ENCODE peak calls at places on chromosomes 6 and 20, in nine cellular contexts. B, J, N, T, S, U, D, R and V are unnamed samples.

GRCh38 chr6:141463237-141463977 is 669.3 kb upstream of the GJE1 start:
- DNase-seq in D (no peak), U (no peak), N (no peak), S (no peak), T (no peak), R (no peak), J (peak), B (no peak), V (no peak)

GRCh38 chr20:11373391-11373790 is 544.3 kb upstream of the BTBD3 start:
- DNase-seq in B (no peak), R (no peak), J (peak), D (no peak), S (no peak), N (no peak), T (no peak), U (no peak), V (no peak)

GRCh38 chr6:106750146-106750900 is 120.9 kb downstream of the QRSL1 start:
- DNase-seq in R (no peak), U (no peak), J (no peak), S (no peak), T (no peak), N (no peak), D (no peak), B (no peak), V (no peak)

GRCh38 chr20:14604143-14604542 is 266.7 kb upstream of the FLRT3 start:
- DNase-seq in T (no peak), R (no peak), B (no peak), J (no peak), D (no peak), N (no peak), S (no peak), U (no peak), V (no peak)

GRCh38 chr6:156509496-156509895 is 267.7 kb upstream of the ARID1B start:
- DNase-seq in S (no peak), B (no peak), J (no peak), U (no peak), D (no peak), T (no peak), N (no peak), R (no peak), V (no peak)

GRCh38 chr20:39939241-39939865 is 749.7 kb downstream of the MAFB start:
- DNase-seq in D (no peak), T (no peak), R (no peak), B (no peak), U (no peak), N (no peak), J (peak), S (no peak), V (no peak)

GRCh38 chr6:17503051-17503450 is 97.1 kb upstream of the FAM8A1 start:
- DNase-seq in U (no peak), S (no peak), R (no peak), B (no peak), J (no peak), N (no peak), T (no peak), D (no peak), V (no peak)

GRCh38 chr20:54794874-54795273 is 319.5 kb downstream of the DOK5 start:
- DNase-seq in N (no peak), U (no peak), D (no peak), R (no peak), J (no peak), T (no peak), S (no peak), B (no peak), V (no peak)

GRCh38 chr20:44040202-44040915 is 125.7 kb downstream of the TOX2 start:
- DNase-seq in D (no peak), J (no peak), S (no peak), B (no peak), N (no peak), U (no peak), T (no peak), R (no peak), V (no peak)

GRCh38 chr6:119112856-119113530 is 34.5 kb upstream of the FAM184A start:
- DNase-seq in T (no peak), S (no peak), B (no peak), U (no peak), N (no peak), R (no peak), D (no peak), J (no peak), V (no peak)

GRCh38 chr6:121932071-121933009 is 467.1 kb upstream of the HSF2 start:
- DNase-seq in U (no peak), B (no peak), D (peak), R (no peak), T (no peak), S (peak), J (peak), N (peak), V (no peak)

GRCh38 chr6:137044366-137045220 is at the start of gene IL20RA:
- DNase-seq in B (no peak), T (peak), R (peak), J (peak), S (no peak), D (no peak), U (no peak), N (no peak), V (peak)

GRCh38 chr20:44646641-44647274 is 4.7 kb downstream of the ADA start:
- DNase-seq in T (peak), B (no peak), R (no peak), U (no peak), J (peak), D (no peak), S (no peak), N (peak), V (no peak)

GRCh38 chr6:145247677-145248419 is 487.5 kb downstream of the EPM2A start:
- DNase-seq in T (no peak), J (peak), S (no peak), N (peak), B (no peak), U (no peak), R (no peak), D (no peak), V (no peak)

GRCh38 chr20:38143646-38144554 is 21.2 kb downstream of the TGM2 start:
- DNase-seq in R (no peak), U (peak), J (peak), T (peak), S (no peak), N (peak), B (no peak), D (peak), V (no peak)

GRCh38 chr6:27479319-27480182 is 6.6 kb upstream of the ZNF184 start:
- DNase-seq in B (peak), S (peak), D (peak), R (peak), J (peak), T (peak), U (peak), N (peak), V (peak)

GRCh38 chr6:113644861-113645575 is 212.1 kb upstream of the MARCKS start:
- DNase-seq in N (no peak), J (peak), B (no peak), U (no peak), S (no peak), T (no peak), R (no peak), D (peak), V (no peak)

GRCh38 chr6:129659167-129659566 is 50.8 kb downstream of the ARHGAP18 start:
- DNase-seq in N (no peak), J (no peak), U (no peak), T (no peak), S (no peak), B (no peak), D (no peak), R (no peak), V (no peak)

GRCh38 chr20:1323256-1323655 is 5.7 kb downstream of the SDCBP2 start:
- DNase-seq in R (no peak), U (no peak), D (no peak), J (no peak), S (no peak), N (no peak), B (no peak), T (no peak), V (no peak)

GRCh38 chr6:43054206-43054943 is 724 bp upstream of the CUL7 start:
- DNase-seq in D (no peak), R (no peak), S (no peak), J (peak), N (no peak), T (no peak), B (no peak), U (no peak), V (no peak)

GRCh38 chr6:144006731-144007454 is 1.2 kb downstream of the PLAGL1 start:
- DNase-seq in B (no peak), D (no peak), R (no peak), N (peak), J (peak), S (no peak), U (no peak), T (peak), V (no peak)

GRCh38 chr6:151276112-151276745 is 36.5 kb downstream of the AKAP12 start:
- DNase-seq in T (no peak), S (no peak), J (peak), B (no peak), U (no peak), D (no peak), N (peak), R (no peak), V (no peak)

GRCh38 chr6:107911711-107912110 is 46.3 kb downstream of the SEC63 start:
- DNase-seq in R (no peak), D (no peak), T (no peak), N (no peak), U (no peak), B (no peak), S (no peak), J (no peak), V (no peak)

GRCh38 chr20:5621305-5621704 is 128.9 kb upstream of the SHLD1 start:
- DNase-seq in D (no peak), T (no peak), S (no peak), B (no peak), N (no peak), R (no peak), J (peak), U (peak), V (peak)

GRCh38 chr6:46628498-46628897 is 24.1 kb downstream of the CYP39A1 start:
- DNase-seq in D (no peak), B (no peak), T (no peak), U (no peak), R (no peak), J (no peak), N (no peak), S (no peak), V (no peak)

GRCh38 chr6:113065606-113066005 is 718.5 kb downstream of the RFPL4B start:
- DNase-seq in S (no peak), T (no peak), D (peak), U (no peak), J (peak), N (no peak), B (no peak), R (no peak), V (no peak)

GRCh38 chr20:11101243-11101642 is 427.4 kb upstream of the JAG1 start:
- DNase-seq in N (no peak), B (no peak), U (no peak), T (no peak), S (no peak), J (peak), R (no peak), D (no peak), V (no peak)

DNA sequence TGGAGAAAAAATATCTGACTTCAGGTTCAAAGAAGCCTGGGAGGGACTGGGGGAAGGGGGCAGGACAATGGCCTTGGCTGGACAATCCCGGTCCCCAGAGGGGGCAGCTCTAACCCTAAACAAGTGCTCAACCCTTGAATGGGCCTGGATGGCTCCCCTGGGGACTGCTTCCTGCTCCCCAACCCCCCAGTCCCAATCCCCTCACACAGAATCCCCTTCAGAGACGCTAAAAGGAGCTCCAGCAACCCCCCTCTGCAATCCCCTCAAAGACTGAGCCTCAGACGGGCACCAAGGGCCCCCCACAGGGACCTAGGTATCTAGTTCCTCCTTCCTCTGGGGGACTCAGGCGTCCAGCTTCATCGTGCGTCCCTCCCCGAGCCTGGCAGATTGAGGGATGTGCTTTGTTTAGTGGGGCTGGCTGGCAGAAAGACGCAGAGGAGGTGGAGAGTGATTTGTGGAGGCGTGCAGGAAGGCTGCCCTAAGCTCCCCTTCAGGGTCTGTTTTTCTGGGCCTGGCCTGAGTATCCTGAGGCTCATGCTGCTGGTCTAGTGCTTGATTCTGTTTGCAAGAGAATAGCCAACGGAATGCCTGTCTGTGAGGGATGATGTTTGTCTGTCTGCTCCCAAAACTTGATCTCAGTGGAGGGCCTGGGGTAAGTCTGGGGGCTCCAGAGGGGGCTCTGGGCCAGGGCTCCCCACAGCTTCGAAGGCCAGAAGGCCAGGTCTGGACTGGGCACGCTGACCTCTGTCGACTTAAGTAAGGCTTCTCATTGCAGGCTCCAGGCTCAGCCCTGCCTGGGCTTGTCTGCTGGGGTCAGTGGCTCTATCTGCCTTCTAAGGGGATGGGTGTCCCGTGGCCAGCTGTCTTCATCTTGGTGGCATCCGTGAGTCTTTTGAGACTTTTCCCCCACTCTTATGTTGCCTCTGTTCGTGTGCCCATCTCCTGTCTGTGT is 1.7 kb upstream of the POU5F1 start:
- DNase-seq in J (no peak), T (no peak), U (peak), R (no peak), D (no peak), N (no peak), S (no peak), B (no peak), V (no peak)
- H3K27ac ChIP-seq in J (no peak), T (no peak), U (no peak), R (no peak), D (no peak), N (no peak), S (no peak), B (no peak), V (no peak)

DNA sequence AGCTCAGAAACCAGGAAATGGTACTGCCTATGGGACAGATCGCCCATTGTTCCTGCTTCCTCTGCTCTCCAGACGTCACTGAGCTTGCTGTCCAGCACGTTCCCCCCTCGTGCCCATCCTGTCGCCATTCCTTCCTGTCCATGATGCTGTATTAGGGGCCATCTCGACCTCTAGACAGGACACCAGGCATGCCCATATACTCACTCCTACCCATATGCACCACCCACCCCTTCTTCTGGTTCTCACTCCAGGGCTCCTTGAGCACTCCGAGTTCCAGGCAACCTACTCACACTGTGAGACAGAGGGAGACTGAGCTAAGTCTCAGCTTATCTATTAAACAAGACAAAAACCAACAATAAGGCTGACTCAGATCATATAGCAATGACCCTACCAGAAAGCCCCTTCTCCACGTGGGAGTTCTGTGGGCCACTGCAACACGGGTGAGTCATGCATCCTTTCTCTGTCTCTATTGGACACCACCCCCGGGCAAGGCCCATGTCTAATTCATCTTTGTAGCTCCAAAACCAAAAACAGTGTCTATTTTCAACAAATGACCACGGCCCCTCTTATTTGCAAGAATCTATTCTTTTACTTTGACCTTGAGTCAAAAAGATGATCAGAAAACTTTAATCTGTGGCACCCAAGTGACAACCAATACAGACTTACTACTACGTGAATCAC is 65.7 kb downstream of the PSMG4 start:
- DNase-seq in R (no peak), U (peak), D (peak), J (peak), T (no peak), N (peak), S (no peak), B (no peak), V (no peak)
- H3K27ac ChIP-seq in R (no peak), U (peak), D (no peak), J (no peak), T (peak), N (peak), S (peak), B (no peak), V (peak)

DNA sequence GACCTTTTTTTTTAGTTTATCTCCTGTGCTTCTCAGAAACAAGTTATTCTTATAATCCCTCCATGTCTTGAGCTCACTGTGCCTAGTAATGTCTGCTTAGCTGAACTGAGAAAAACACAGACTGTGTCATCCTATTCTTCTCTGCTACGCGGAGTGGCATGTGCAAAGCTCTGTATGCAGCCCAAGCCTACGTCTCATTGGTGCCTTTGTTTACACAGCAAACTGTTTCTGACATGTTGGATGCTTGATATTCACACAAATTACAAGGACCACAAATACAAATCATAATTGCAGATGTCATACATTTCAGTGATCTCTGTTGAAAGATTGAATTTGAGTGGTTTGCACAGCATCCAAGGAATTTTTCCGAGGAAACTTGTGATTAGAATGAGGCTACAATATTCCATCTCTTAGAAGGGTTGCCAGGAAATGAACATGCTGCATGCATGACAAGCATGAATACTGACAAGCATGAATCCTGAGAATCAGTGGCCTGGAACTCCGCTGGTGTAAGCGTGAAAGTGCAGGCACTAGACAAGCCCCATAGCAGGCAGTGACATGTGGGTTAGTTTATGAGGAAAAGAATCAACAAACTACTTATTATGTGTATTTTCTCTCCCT is 128.4 kb upstream of the SGK1 start:
- DNase-seq in D (no peak), B (no peak), R (no peak), N (no peak), J (peak), U (no peak), S (no peak), T (no peak), V (no peak)
- H3K27ac ChIP-seq in D (no peak), B (no peak), R (no peak), N (no peak), J (peak), U (peak), S (no peak), T (no peak), V (peak)

DNA sequence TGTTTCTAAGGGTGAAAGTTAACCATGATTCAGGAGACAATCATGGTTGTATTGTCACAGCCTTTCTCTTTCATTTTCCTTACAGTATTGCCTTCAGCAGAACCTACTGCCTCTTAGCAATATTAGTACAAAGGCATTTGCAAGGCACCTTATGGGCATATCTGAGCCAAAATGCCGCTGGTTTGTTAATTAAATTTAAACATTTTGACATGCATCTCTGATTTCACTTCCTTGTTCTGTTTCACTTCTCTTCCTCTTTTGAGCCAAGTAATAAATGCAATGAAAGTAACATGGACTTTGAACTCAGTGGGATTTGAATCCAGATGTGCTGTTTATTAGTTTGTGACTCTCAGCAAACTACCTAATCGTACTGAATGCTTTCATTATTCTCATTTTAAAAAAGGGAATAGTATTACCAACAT is 467.4 kb upstream of the CITED2 start:
- DNase-seq in R (no peak), D (no peak), T (no peak), J (no peak), U (no peak), B (no peak), N (no peak), S (no peak), V (no peak)
- H3K27ac ChIP-seq in R (no peak), D (no peak), T (peak), J (no peak), U (no peak), B (no peak), N (no peak), S (no peak), V (no peak)

DNA sequence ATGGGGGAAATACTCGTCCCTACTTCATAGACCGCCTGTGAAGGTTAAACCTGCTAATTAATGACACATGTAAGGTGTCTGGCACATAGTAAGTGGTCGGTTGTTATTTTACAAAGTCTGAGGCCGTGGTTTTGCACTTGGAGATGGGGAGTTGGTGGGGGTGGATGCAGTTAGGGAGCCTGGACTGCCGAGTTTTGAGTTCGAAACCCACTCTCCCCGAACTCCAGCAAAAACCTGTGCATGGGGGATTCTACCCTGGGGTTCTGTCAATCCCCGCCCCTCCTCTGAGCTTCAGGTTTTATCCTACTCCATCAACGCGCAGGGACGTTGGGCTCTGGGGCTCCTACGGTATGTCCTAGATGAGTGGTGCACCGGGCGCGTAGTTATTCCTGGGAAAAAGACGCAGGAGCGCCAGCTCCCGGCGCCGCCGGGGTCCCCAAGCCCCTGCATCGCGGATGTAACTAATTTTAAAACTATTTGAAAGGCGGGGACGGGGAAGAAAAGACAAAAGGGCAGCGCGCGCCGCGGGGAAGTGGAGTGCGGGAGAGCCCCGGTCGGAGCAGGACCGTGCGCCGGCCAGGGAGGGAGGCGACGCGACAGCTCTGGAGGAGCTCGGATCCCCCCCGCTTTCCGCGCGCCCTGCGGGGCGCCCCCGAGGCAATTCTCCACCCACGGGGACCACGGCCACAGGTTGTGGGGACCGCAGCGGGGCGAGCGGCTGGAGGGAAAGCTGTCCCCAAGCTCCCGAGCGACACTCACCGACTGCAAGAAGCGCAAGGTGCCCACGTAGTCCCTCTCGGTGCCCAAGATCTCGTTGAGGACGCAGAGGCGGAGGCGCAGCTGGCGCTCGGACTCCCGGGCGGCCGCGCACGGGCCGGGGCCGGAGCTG is 672 bp downstream of the PREX1 start:
- DNase-seq in U (peak), S (no peak), D (no peak), N (peak), B (peak), J (peak), R (no peak), T (peak), V (no peak)
- H3K27ac ChIP-seq in U (peak), S (no peak), D (no peak), N (peak), B (peak), J (no peak), R (peak), T (peak), V (peak)